ENCODE peak calls at places on chromosomes 7 and 10, in eight cellular contexts. One of them, this sample, is unnamed.

GRCh38 chr7:54292171-54292925 is 249.8 kb upstream of the VSTM2A start:
- DNase-seq in ovary: no peak
- DNase-seq in A549: no peak
- DNase-seq in GM12878: no peak
- DNase-seq in uterus: no peak
- DNase-seq in sigmoid colon: no peak
- DNase-seq in transverse colon: no peak
- DNase-seq in IMR-90: no peak
- DNase-seq in this sample: no peak

GRCh38 chr7:55104707-55105433 is 86.1 kb downstream of the EGFR start:
- DNase-seq in ovary: no peak
- DNase-seq in uterus: no peak
- DNase-seq in IMR-90: no peak
- DNase-seq in transverse colon: no peak
- DNase-seq in A549: no peak
- DNase-seq in GM12878: no peak
- DNase-seq in sigmoid colon: no peak
- DNase-seq in this sample: no peak

GRCh38 chr10:21336476-21337170 is 188.9 kb downstream of the SKIDA1 start:
- DNase-seq in uterus: peak
- DNase-seq in GM12878: no peak
- DNase-seq in transverse colon: no peak
- DNase-seq in ovary: peak
- DNase-seq in sigmoid colon: no peak
- DNase-seq in A549: peak
- DNase-seq in IMR-90: peak
- DNase-seq in this sample: peak

GRCh38 chr7:373818-374705 is 84.1 kb downstream of the FOXL3 start:
- DNase-seq in GM12878: no peak
- DNase-seq in A549: no peak
- DNase-seq in uterus: peak
- DNase-seq in transverse colon: peak
- DNase-seq in ovary: no peak
- DNase-seq in IMR-90: no peak
- DNase-seq in sigmoid colon: peak
- DNase-seq in this sample: no peak

GRCh38 chr10:96402417-96403305 is 43.9 kb upstream of the OPALIN start:
- DNase-seq in uterus: no peak
- DNase-seq in ovary: no peak
- DNase-seq in sigmoid colon: no peak
- DNase-seq in GM12878: no peak
- DNase-seq in transverse colon: no peak
- DNase-seq in A549: no peak
- DNase-seq in IMR-90: no peak
- DNase-seq in this sample: no peak

GRCh38 chr7:9453521-9453920 is 1020.1 kb downstream of the NXPH1 start:
- DNase-seq in sigmoid colon: no peak
- DNase-seq in uterus: no peak
- DNase-seq in GM12878: no peak
- DNase-seq in transverse colon: no peak
- DNase-seq in ovary: no peak
- DNase-seq in IMR-90: no peak
- DNase-seq in A549: no peak
- DNase-seq in this sample: no peak

GRCh38 chr10:35574924-35575352 is 30.2 kb upstream of the GJD4 start:
- DNase-seq in ovary: no peak
- DNase-seq in A549: no peak
- DNase-seq in transverse colon: no peak
- DNase-seq in GM12878: no peak
- DNase-seq in sigmoid colon: no peak
- DNase-seq in uterus: no peak
- DNase-seq in IMR-90: peak
- DNase-seq in this sample: no peak

GRCh38 chr7:38973760-38974159 is 3.9 kb upstream of the POU6F2 start:
- DNase-seq in A549: no peak
- DNase-seq in ovary: no peak
- DNase-seq in uterus: no peak
- DNase-seq in IMR-90: no peak
- DNase-seq in transverse colon: no peak
- DNase-seq in sigmoid colon: no peak
- DNase-seq in GM12878: no peak
- DNase-seq in this sample: no peak

GRCh38 chr7:26197153-26198115 is 3.1 kb downstream of the HNRNPA2B1 start:
- DNase-seq in ovary: no peak
- DNase-seq in IMR-90: no peak
- DNase-seq in A549: no peak
- DNase-seq in uterus: no peak
- DNase-seq in sigmoid colon: no peak
- DNase-seq in GM12878: no peak
- DNase-seq in transverse colon: no peak
- DNase-seq in this sample: no peak

GRCh38 chr7:26199301-26200112 is 1.0 kb downstream of the HNRNPA2B1 start:
- DNase-seq in transverse colon: peak
- DNase-seq in sigmoid colon: peak
- DNase-seq in IMR-90: peak
- DNase-seq in ovary: peak
- DNase-seq in A549: no peak
- DNase-seq in uterus: peak
- DNase-seq in GM12878: no peak
- DNase-seq in this sample: peak

GRCh38 chr7:26198781-26199169 is 1.8 kb downstream of the HNRNPA2B1 start:
- DNase-seq in A549: no peak
- DNase-seq in transverse colon: no peak
- DNase-seq in ovary: no peak
- DNase-seq in sigmoid colon: no peak
- DNase-seq in GM12878: no peak
- DNase-seq in IMR-90: no peak
- DNase-seq in uterus: no peak
- DNase-seq in this sample: no peak

GRCh38 chr7:26200113-26200443 is 468 bp downstream of the HNRNPA2B1 start:
- DNase-seq in A549: no peak
- DNase-seq in ovary: peak
- DNase-seq in IMR-90: no peak
- DNase-seq in sigmoid colon: peak
- DNase-seq in GM12878: no peak
- DNase-seq in transverse colon: peak
- DNase-seq in uterus: peak
- DNase-seq in this sample: peak

GRCh38 chr7:26198133-26198780 is 2.3 kb downstream of the HNRNPA2B1 start:
- DNase-seq in ovary: no peak
- DNase-seq in GM12878: no peak
- DNase-seq in sigmoid colon: no peak
- DNase-seq in A549: no peak
- DNase-seq in uterus: no peak
- DNase-seq in transverse colon: no peak
- DNase-seq in IMR-90: no peak
- DNase-seq in this sample: no peak
- H3K27ac ChIP-seq in ovary: no peak
- H3K27ac ChIP-seq in GM12878: peak
- H3K27ac ChIP-seq in sigmoid colon: peak
- H3K27ac ChIP-seq in A549: peak
- H3K27ac ChIP-seq in uterus: peak
- H3K27ac ChIP-seq in transverse colon: peak
- H3K27ac ChIP-seq in IMR-90: peak
- H3K27ac ChIP-seq in this sample: peak

GRCh38 chr10:124733566-124734245 is 10.5 kb downstream of the FAM53B start:
- DNase-seq in sigmoid colon: no peak
- DNase-seq in GM12878: no peak
- DNase-seq in IMR-90: no peak
- DNase-seq in uterus: no peak
- DNase-seq in ovary: no peak
- DNase-seq in transverse colon: no peak
- DNase-seq in A549: no peak
- DNase-seq in this sample: no peak
- H3K4me3 ChIP-seq in sigmoid colon: no peak
- H3K4me3 ChIP-seq in GM12878: peak
- H3K4me3 ChIP-seq in IMR-90: no peak
- H3K4me3 ChIP-seq in uterus: no peak
- H3K4me3 ChIP-seq in ovary: no peak
- H3K4me3 ChIP-seq in transverse colon: no peak
- H3K4me3 ChIP-seq in A549: no peak
- H3K4me3 ChIP-seq in this sample: no peak

DNA sequence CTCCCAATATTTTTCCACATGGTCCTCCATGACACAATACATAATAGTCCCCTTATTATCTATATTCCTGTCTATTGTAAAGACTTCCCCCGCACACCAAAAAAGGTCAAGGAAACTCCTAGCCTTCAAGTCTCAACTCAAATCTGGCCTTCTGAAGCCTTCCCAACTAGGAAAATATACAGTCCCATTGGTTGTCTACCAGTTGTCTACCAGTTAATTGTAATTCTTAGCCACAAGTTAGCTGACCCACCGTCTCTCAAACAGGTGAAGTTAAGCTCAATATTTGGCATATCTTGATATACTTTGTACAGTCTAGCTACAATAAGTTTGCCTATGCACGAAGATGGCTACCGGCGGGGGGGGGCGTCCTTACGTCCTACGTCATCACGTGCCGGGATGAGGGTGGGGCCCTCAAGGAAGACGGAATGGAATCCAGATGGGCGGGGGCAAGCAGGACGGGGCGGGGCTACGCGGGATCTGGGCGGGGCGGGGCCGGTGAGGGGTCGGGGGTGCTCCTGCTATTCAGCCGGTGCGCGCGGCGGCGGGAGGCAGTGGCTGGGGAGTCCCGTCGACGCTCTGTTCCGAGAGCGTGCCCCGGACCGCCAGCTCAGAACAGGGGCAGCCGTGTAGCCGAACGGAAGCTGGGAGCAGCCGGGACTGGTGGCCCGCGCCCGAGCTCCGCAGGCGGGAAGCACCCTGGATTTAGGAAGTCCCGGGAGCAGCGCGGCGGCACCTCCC is at the start of gene AHR:
- DNase-seq in A549: peak
- DNase-seq in uterus: peak
- DNase-seq in IMR-90: peak
- DNase-seq in transverse colon: peak
- DNase-seq in ovary: peak
- DNase-seq in GM12878: peak
- DNase-seq in sigmoid colon: peak
- DNase-seq in this sample: peak
- TF ChIP-seq POLR2A in A549: peak
- TF ChIP-seq POLR2A in uterus: peak
- TF ChIP-seq POLR2A in IMR-90: peak
- TF ChIP-seq POLR2A in transverse colon: peak
- TF ChIP-seq POLR2A in ovary: peak
- TF ChIP-seq POLR2A in GM12878: peak
- TF ChIP-seq POLR2A in sigmoid colon: peak
- TF ChIP-seq POLR2A in this sample: peak

DNA sequence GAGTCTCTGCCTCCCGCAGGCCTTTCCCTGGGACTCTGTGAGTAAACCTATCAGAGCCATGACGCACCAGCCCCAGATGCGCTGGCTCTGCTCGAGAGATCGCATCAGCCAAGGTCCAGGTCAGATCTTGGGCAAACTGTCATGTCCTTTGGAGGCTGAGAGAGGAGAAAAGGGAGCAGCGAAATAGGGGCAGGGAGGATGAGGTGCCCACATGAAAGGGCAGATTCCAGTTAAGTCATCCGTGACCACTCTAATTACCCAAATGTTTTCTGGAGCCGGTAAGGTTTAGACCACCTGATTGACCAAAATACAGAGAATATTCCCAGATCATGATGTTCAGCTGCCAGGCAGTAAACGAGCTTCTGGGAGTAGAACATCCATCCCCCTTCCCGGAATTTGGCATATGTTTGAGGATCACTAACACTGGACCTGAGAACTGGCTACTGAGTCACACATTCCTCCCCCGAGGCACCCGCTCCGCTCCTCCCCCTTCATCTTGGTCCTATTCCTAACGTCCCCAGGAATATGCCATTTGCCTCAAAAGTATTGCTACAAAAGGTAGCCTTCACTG is 88.0 kb downstream of the FGFR2 start:
- DNase-seq in IMR-90: no peak
- DNase-seq in ovary: no peak
- DNase-seq in sigmoid colon: peak
- DNase-seq in transverse colon: no peak
- DNase-seq in A549: no peak
- DNase-seq in GM12878: no peak
- DNase-seq in uterus: peak
- DNase-seq in this sample: no peak
- H3K27ac ChIP-seq in IMR-90: no peak
- H3K27ac ChIP-seq in ovary: no peak
- H3K27ac ChIP-seq in sigmoid colon: no peak
- H3K27ac ChIP-seq in transverse colon: no peak
- H3K27ac ChIP-seq in A549: no peak
- H3K27ac ChIP-seq in GM12878: no peak
- H3K27ac ChIP-seq in uterus: peak
- H3K27ac ChIP-seq in this sample: no peak

GRCh38 chr7:3710531-3710930 is 409.5 kb downstream of the SDK1 start:
- DNase-seq in sigmoid colon: no peak
- DNase-seq in GM12878: no peak
- DNase-seq in transverse colon: no peak
- DNase-seq in IMR-90: no peak
- DNase-seq in A549: no peak
- DNase-seq in uterus: no peak
- DNase-seq in ovary: no peak
- DNase-seq in this sample: peak
- H3K4me3 ChIP-seq in sigmoid colon: no peak
- H3K4me3 ChIP-seq in GM12878: no peak
- H3K4me3 ChIP-seq in transverse colon: no peak
- H3K4me3 ChIP-seq in IMR-90: no peak
- H3K4me3 ChIP-seq in A549: no peak
- H3K4me3 ChIP-seq in uterus: no peak
- H3K4me3 ChIP-seq in ovary: no peak
- H3K4me3 ChIP-seq in this sample: no peak

DNA sequence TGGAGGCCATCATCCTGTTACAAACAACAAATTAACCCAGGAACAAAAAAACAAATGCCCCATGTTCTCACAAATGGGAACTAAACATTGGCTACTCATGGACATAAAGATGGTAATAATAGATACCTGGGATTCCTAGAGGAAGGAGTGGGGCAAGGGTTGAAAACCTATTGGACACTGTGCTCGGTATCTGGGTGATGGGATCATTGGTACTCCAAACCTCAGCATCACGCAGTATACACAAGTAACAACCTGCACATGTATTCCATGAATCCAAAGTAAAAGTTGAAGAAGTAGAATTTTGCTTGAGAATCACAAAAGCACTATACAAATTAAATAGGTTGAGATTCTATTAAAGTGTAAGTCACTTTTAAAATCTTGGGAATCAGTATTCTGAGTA is 16.7 kb downstream of the GHITM start:
- DNase-seq in IMR-90: no peak
- DNase-seq in A549: no peak
- DNase-seq in GM12878: no peak
- DNase-seq in sigmoid colon: no peak
- DNase-seq in uterus: no peak
- DNase-seq in transverse colon: no peak
- DNase-seq in ovary: no peak
- DNase-seq in this sample: no peak
- TF ChIP-seq POLR2A in IMR-90: no peak
- TF ChIP-seq POLR2A in A549: no peak
- TF ChIP-seq POLR2A in GM12878: no peak
- TF ChIP-seq POLR2A in sigmoid colon: no peak
- TF ChIP-seq POLR2A in uterus: no peak
- TF ChIP-seq POLR2A in transverse colon: no peak
- TF ChIP-seq POLR2A in ovary: no peak
- TF ChIP-seq POLR2A in this sample: no peak

This sample was measured in prostate gland.